ENCODE peak calls at places on chromosomes 11 and 22, in six cellular contexts. I is HCT116, Z is left ventricle myocardium inferior, Y is kidney epithelial cell, M is coronary artery, C is AG09319. K is an unnamed sample.
A peak's percentile ranks its signal among the peaks of the same experiment; 100 is the strongest.

GRCh38 chr11:360326-361280 is 8.7 kb upstream of the B4GALNT4 start:
- DNase-seq in C (no peak), M (peak; percentile 80), I (no peak), Y (no peak), Z (no peak), K (no peak)

GRCh38 chr11:44607324-44607962 is 42.0 kb downstream of the CD82 start:
- DNase-seq in I (no peak), M (no peak), Z (no peak), Y (peak; percentile 34), C (no peak), K (no peak)

GRCh38 chr22:46107753-46108563 is 42.4 kb upstream of the PPARA start:
- DNase-seq in Z (no peak), I (no peak), M (no peak), C (no peak), Y (no peak), K (no peak)

GRCh38 chr11:95714853-95715776 is 74.5 kb downstream of the FAM76B start:
- DNase-seq in M (no peak), I (no peak), Y (no peak), Z (no peak), C (no peak), K (no peak)

GRCh38 chr11:11588890-11589289 is 32.9 kb downstream of the GALNT18 start:
- DNase-seq in Z (no peak), M (peak; percentile 49), Y (no peak), C (no peak), I (no peak), K (peak; percentile 13)

GRCh38 chr22:46044718-46045458 is 67.9 kb upstream of the WNT7B start:
- DNase-seq in Y (no peak), C (no peak), M (peak; percentile 75), I (no peak), Z (peak; percentile 60), K (no peak)

GRCh38 chr11:57071829-57072228 is 83.1 kb downstream of the OR5AK2 start:
- DNase-seq in I (no peak), Y (no peak), M (no peak), Z (no peak), C (peak; percentile 18), K (no peak)

GRCh38 chr11:25769287-25769686 is 562.6 kb upstream of the ANO3 start:
- DNase-seq in Z (no peak), Y (peak; percentile 4), C (no peak), M (no peak), I (no peak), K (no peak)

GRCh38 chr22:49344196-49344595 is 483.5 kb downstream of the BRD1 start:
- DNase-seq in M (peak; percentile 3), I (no peak), Z (no peak), C (no peak), Y (no peak), K (no peak)

GRCh38 chr11:72673943-72674828 is at the start of gene PDE2A:
- DNase-seq in Y (no peak), Z (no peak), M (no peak), I (no peak), C (no peak), K (no peak)

GRCh38 chr11:45062974-45063635 is 83.3 kb upstream of the PRDM11 start:
- DNase-seq in Y (no peak), I (no peak), C (no peak), M (no peak), Z (no peak), K (no peak)

DNA sequence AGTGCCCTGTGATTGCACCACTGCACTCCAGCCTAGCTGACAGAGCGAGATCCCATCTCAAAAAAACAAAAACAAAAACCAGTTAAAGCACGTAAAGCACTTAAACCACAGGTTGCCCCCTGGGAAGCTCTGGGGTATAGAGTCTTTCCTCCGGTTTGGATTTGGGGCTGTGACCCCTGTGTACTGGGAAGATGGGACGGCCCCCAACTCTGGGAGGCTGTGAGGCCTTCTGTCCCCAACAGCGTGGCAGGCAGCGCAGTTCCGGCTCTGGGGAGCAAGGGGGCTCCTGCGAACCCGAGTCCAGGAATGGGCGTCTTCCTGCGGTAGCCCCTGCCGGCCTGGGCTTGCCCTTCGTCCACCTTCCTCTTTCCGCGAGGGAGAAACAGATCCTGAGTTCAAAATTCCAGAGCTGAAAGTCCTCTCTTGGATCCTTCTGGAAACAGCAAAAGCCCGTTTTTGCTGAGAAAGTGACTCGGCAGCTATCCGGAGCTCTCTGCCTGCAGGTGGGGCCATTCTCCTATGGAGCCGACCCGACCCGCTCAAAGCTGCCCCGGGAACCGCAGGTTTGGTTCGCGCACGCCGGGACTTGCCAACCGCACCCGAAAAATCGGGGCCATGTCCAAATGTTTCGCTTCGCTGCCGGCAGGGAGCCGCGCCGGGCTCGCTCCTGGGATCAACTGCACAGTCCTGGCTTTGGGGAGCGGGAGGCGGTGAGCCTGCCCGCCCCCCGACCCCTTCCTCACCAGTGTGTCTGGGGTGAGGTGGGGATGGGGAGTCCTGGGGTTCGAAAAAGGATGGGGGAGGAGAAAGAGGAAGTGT is 36.3 kb upstream of the POLA2 start:
- DNase-seq in Y (no peak), Z (peak; percentile 58), C (peak; percentile 22), M (no peak), I (no peak), K (no peak)
- TF ChIP-seq CTCF in Y (peak; percentile 68), Z (peak; percentile 56), C (peak; percentile 60), M (no peak), I (peak; percentile 42), K (peak; percentile 61)

DNA sequence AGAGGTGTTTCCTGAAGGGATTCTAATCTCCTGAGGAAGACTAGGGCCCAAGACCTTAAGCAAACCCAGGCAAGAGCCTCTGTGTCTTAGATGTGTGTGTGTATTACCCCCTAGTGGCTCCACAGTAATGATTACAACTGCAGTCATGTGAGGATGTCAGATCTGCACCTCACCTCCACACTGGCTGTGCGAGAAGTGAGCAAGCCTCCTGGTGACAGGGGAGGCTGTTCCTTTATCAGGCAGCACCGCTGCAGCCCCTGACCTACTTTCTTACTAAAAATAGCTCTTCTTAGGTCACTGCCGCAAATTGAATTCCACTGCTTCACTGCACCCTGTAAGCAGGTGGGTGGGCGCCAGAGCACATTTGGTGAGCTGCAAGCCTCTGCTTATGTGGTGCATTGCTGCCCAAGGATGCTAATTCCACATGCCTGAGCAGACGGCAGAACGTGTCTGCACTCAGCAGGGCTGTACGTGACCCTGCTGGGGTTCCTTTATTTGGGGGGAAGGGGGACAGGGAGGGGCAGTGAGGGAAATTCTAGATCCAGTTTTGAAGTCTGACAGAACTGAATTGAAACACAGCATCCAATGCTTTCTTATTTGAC is 112.4 kb downstream of the KCNC1 start:
- DNase-seq in I (no peak), Y (no peak), C (no peak), Z (no peak), M (no peak), K (no peak)
- TF ChIP-seq CTCF in I (peak; percentile 37), Y (no peak), C (peak; percentile 8), Z (peak; percentile 49), M (no peak), K (peak; percentile 41)

DNA sequence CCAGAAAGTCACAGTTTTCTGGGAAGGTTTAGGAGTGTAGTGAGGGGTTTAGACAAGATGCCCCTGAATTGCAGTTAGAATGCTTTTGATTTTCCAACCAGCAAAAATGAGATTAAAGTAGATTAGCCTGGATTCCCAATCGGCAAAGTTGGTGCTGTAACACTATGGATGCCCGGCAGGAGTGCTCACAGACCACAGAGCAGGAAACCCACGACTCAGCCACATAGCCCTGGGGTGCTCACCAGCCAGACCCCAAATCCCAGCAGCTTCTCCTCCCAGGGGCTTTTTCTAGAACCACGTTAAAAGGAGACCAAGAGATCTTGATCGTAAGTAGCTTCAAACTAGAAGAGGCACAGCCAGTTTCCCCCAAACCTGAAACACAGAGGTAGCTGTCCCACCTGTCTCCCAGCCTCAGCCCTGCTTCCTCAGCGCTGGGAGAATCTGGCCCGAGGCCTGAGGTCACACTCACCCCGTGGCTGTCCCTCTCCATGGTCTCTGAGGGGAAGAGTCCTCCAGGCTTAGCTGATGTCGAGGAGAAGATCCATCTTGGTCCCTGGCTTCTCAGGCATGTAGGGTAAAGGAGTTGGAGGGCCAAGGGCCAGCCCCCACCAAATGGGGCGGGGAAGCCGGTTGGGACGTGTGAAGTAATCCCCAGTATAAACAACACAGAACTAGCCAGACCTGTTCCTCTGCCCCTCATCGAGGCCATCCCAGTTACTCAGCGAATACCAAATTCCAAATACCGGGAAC is at the start of gene TMPRSS13:
- DNase-seq in C (no peak), I (no peak), M (no peak), Y (no peak), Z (no peak), K (no peak)
- TF ChIP-seq CTCF in C (no peak), I (no peak), M (no peak), Y (no peak), Z (no peak), K (no peak)

GRCh38 chr22:47776329-47776728 is 1013.9 kb downstream of the TBC1D22A start:
- DNase-seq in M (no peak), Y (no peak), C (no peak), I (no peak), Z (no peak), K (no peak)
- TF ChIP-seq CTCF in M (no peak), Y (no peak), C (no peak), I (no peak), Z (no peak), K (no peak)

GRCh38 chr11:75667268-75667830 is 1.5 kb downstream of the MAP6 start:
- DNase-seq in M (no peak), C (no peak), Y (no peak), I (no peak), Z (peak; percentile 33), K (no peak)
- TF ChIP-seq CTCF in M (no peak), C (no peak), Y (no peak), I (no peak), Z (peak; percentile 24), K (no peak)

GRCh38 chr11:132405728-132406127 is 1035.3 kb downstream of the NTM start:
- DNase-seq in I (no peak), C (no peak), M (no peak), Y (no peak), Z (no peak), K (no peak)

GRCh38 chr11:132396318-132396717 is 1025.9 kb downstream of the NTM start:
- DNase-seq in I (no peak), Z (no peak), Y (no peak), M (no peak), C (no peak), K (no peak)

DNA sequence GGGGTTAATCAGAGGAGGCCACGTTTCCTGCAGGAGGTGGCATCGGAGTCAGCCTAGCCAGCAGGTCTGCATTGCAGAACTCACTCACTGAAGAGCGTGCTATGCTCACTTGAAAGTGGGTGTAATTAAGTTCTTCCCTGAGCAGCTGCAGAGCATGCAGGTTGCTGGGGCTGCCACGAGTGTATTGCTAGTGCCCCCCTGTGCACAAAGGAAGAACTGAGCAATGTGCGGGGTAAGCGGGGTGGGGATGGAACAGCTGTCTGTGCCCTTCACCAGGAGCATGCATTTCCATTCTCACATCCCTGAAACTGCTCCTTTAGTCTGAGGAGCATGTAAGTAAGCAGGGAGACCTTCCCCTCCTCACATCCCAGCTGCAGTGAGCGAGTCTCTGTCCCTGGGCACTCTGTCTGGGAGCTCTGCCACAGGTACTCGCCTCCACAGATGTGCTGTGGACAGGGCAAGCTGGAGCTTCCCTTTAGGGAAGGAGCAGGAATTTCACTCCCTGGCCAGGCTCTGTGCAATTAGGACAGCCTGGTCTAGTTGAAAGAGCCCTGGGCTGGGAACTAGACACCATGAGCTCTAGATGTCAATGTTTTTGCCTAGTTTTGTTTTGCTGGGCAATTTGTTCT is 1031.8 kb downstream of the NTM start:
- DNase-seq in I (no peak), Y (peak; percentile 12), C (peak; percentile 16), Z (peak; percentile 18), M (no peak), K (no peak)
- TF ChIP-seq CTCF in I (no peak), Y (peak; percentile 75), C (peak; percentile 68), Z (peak; percentile 67), M (no peak), K (peak; percentile 74)

K was measured in type B pancreatic cell.